ENCODE peak calls at places on chromosomes 5 and 9, in eight cellular contexts. K is Karpas-422; T is breast epithelium; W is mammary epithelial cell; J is CD4-positive, CD25-positive, alpha-beta regulatory T cell; B is adrenal gland; N is HCT116; U is ovary. D is an unnamed sample. For H3K36me3 and H3K4me1, the result is how much of the 10 kb centered on the place peaks cover.

GRCh38 chr9:6413365-6414263 is 615 bp downstream of the UHRF2 start:
- DNase-seq in T (no peak), B (no peak), U (no peak), W (peak), K (peak), J (peak), N (no peak), D (peak)

GRCh38 chr5:144335561-144335960 is 164.9 kb downstream of the KCTD16 start:
- DNase-seq in K (no peak), J (no peak), N (no peak), B (no peak), T (no peak), U (no peak), W (no peak), D (no peak)

GRCh38 chr9:110541950-110542349 is 37.6 kb downstream of the SVEP1 start:
- DNase-seq in K (no peak), J (no peak), W (no peak), B (no peak), U (no peak), T (no peak), N (no peak), D (no peak)

GRCh38 chr5:150624334-150625163 is 15.9 kb upstream of the SYNPO start:
- DNase-seq in U (no peak), W (no peak), J (no peak), B (no peak), K (peak), T (no peak), N (no peak), D (peak)

GRCh38 chr9:6549106-6549505 is 96.4 kb downstream of the GLDC start:
- DNase-seq in B (no peak), K (no peak), T (no peak), U (no peak), N (no peak), J (no peak), W (no peak), D (no peak)

GRCh38 chr5:35919191-35919590 is 19.2 kb downstream of the CAPSL start:
- DNase-seq in B (no peak), K (no peak), N (no peak), U (no peak), W (peak), J (no peak), T (no peak), D (no peak)

GRCh38 chr5:93990504-93991085 is 249.2 kb upstream of the POU5F2 start:
- DNase-seq in B (no peak), W (no peak), J (no peak), U (no peak), T (no peak), N (no peak), K (no peak), D (no peak)

GRCh38 chr9:98075332-98075805 is 18.8 kb downstream of the NANS start:
- DNase-seq in N (peak), W (peak), J (no peak), T (no peak), K (no peak), U (no peak), B (no peak), D (peak)

GRCh38 chr5:157050050-157050449 is 8.9 kb downstream of the HAVCR1 start:
- DNase-seq in B (no peak), J (no peak), T (no peak), U (no peak), K (no peak), N (no peak), W (no peak), D (no peak)

GRCh38 chr5:72523960-72524582 is 16.9 kb upstream of the ZNF366 start:
- DNase-seq in W (peak), U (no peak), B (no peak), K (peak), N (peak), J (no peak), T (no peak), D (no peak)

GRCh38 chr5:36948041-36948440 is 71.5 kb downstream of the NIPBL start:
- DNase-seq in U (no peak), B (no peak), N (no peak), W (peak), T (no peak), K (no peak), J (no peak), D (no peak)

GRCh38 chr5:135508496-135509005 is 27.2 kb downstream of the NEUROG1 start:
- DNase-seq in T (no peak), W (no peak), B (no peak), N (no peak), J (no peak), U (no peak), K (no peak), D (no peak)

GRCh38 chr5:218457-219289 is 553 bp downstream of the SDHA start:
- DNase-seq in J (peak), U (peak), T (no peak), N (no peak), W (peak), K (peak), B (peak), D (no peak)

GRCh38 chr9:106862115-106862945 is 636 bp upstream of the ZNF462 start:
- DNase-seq in W (peak), U (peak), T (no peak), B (no peak), J (no peak), N (no peak), K (no peak), D (no peak)

GRCh38 chr5:163943546-163943945 is 438.1 kb downstream of the MAT2B start:
- DNase-seq in B (no peak), K (no peak), W (no peak), J (no peak), T (no peak), U (no peak), N (no peak), D (no peak)

GRCh38 chr5:135205616-135206349 is 171.8 kb upstream of the PITX1 start:
- DNase-seq in T (no peak), K (no peak), J (no peak), W (no peak), N (no peak), U (no peak), B (peak), D (no peak)

GRCh38 chr9:135156525-135157510 is 69.3 kb downstream of the OLFM1 start:
- DNase-seq in T (peak), W (peak), U (peak), K (peak), N (peak), B (no peak), J (no peak), D (no peak)

GRCh38 chr5:126488362-126489065 is 65.3 kb downstream of the GRAMD2B start:
- DNase-seq in N (no peak), T (no peak), B (no peak), J (no peak), U (no peak), W (no peak), K (no peak), D (no peak)

GRCh38 chr9:114310471-114311450 is 12.1 kb upstream of the ORM1 start:
- DNase-seq in N (no peak), U (peak), W (no peak), B (peak), K (no peak), J (no peak), T (peak), D (no peak)

GRCh38 chr5:96120120-96120519 is 158.5 kb upstream of the ELL2 start:
- DNase-seq in J (no peak), W (no peak), U (no peak), N (no peak), K (no peak), B (no peak), T (no peak), D (no peak)

GRCh38 chr5:17282283-17283120 is 65.1 kb downstream of the BASP1 start:
- DNase-seq in N (no peak), B (no peak), T (no peak), U (no peak), K (peak), J (no peak), W (no peak), D (no peak)

GRCh38 chr9:4678679-4679267 is 596 bp upstream of the CDC37L1 start:
- DNase-seq in K (peak), B (no peak), T (no peak), J (peak), N (no peak), U (no peak), W (peak), D (no peak)

GRCh38 chr5:38423536-38424178 is 132.8 kb downstream of the LIFR start:
- DNase-seq in J (no peak), T (no peak), W (no peak), K (no peak), U (no peak), B (peak), N (no peak), D (no peak)

GRCh38 chr5:91469517-91470165 is 86.5 kb upstream of the ARRDC3 start:
- DNase-seq in U (no peak), J (no peak), N (no peak), W (no peak), K (no peak), T (no peak), B (peak), D (no peak)

GRCh38 chr5:43309657-43310056 is 3.6 kb downstream of the HMGCS1 start:
- DNase-seq in U (no peak), N (no peak), W (peak), B (no peak), T (no peak), J (no peak), K (no peak), D (no peak)

GRCh38 chr9:126773004-126773607 is 31.7 kb upstream of the ZBTB43 start:
- DNase-seq in N (no peak), B (no peak), W (no peak), K (peak), U (no peak), J (no peak), T (no peak), D (no peak)

DNA sequence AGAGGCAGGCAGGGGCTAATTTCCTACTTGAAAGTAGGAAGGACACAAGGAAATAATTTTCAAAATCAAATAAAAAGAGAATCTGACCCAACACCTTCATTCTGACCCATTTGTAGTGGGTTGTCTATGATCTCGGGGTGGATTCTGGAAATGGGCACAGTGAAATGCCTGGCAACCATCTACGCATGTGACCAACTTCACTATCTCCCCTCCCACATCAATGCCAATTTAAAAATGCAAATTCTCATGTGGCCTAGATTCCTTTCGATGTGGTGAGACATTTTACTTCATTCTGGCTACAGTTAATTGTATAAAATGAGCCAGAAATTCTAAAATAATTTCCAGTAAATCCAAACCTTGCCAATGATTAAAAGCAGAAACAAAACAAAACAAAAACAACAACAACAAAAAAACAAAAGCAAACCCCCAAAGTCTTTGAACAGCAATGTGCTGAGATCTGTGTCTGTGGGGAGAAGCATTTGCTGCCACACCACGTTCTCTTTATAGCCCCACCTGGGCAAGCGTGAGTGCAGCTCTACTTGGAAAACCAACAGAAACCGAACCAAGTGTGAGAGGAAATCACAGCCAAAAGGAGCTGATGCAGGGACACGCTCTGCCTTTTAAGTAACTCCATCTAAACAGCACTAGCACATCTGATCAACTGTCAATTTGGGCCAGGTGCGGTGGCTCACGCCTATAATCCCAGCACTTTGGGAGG is 59.0 kb downstream of the USP20 start:
- DNase-seq in N (no peak), J (peak), W (no peak), K (peak), U (no peak), B (no peak), T (no peak), D (peak)
- H3K36me3 ChIP-seq in N (under half), J (under half), W (under half), K (under half), U (under half), B (under half), T (under half), D (under half)

DNA sequence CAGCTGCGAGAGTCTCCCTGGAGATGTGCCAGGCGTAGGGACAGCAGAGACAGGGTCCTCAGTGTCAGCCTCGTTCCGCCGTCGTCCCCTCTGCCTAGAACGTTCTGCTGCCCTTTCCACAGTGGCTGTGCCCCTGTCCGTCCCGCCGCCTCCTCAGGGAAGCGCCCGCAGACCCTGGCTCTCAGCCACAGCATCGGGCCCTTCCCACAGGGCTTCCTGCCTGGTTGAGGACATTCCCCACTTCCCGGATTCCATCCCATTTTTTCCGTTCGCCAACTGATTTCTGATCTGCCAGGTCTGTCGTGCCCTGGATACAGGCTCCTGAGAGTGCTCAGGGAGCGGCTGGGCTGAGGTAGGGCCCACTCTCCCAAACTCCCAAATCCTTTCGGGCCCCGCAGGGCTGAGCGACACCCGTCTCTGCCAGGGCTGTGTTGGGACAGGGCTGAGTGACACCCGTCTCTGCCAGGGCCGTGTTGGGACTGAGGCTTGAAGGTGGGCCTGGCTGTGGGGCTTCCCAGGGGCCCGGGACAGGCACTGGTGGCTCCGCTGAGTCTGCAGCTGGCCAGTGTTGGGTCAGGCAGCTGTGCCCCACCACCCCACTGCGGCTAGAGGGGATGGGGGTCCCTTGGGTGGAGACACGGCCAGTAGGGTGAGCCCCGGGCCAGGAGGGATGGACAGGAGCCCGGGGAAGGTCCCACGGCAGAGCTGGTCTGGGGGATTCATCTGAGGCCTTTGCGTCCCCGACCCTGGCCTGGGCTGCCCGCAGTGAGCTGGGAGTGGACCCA is 15.9 kb downstream of the DNLZ start:
- DNase-seq in B (no peak), U (no peak), K (no peak), N (no peak), J (no peak), T (no peak), W (peak), D (no peak)
- H3K4me1 ChIP-seq in B (under half), U (under half), K (under half), N (under half), J (under half), T (under half), W (under half), D (under half)

GRCh38 chr5:67451640-67452279 is 255.2 kb upstream of the CD180 start:
- DNase-seq in K (no peak), N (no peak), W (no peak), J (no peak), U (no peak), B (no peak), T (no peak), D (no peak)
- H3K27ac ChIP-seq in K (no peak), N (no peak), W (no peak), J (no peak), U (no peak), B (no peak), T (no peak), D (no peak)

DNA sequence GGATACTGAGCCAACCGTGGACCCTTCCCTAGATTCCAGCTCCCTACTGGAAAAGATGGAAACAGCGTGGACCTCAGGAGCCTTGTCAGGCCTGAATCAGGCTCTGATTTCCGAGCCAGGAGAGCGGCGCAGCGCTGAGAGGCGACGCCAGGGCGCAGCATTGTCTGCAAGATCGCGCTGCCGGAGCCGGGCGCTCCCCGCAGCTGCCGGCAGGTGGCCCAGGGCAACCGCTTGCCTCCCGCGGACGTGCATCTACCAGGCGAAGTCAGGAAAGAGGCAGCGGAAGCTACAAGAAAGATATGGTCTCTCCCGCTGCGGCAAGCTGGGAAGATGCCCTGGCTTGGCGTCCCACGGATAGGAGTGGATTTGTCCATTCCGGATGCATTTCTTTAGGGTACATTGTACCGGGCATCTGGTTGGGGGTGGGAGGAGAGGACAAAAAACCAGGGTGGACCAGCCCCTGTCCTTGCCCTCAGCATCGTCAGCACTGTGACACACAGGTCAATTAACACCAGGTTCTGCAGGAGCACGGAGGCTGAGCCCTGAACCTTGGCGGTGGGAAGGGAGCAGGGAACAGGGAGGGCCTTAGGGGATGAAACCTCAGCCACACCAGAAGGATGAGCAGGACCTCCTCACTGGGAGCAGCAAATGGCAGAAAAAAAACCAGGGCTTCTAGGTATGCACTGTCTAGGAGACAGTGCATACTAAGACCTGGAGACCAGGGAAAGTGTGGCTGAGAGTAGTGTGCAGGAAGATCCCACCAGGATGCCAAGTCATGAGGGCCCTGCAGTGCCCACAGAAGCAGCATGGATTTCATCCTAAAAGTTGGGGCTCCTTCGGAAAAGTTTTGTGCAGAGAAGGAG is 55.9 kb downstream of the SFXN1 start:
- DNase-seq in B (peak), W (peak), J (peak), N (peak), U (peak), K (peak), T (peak), D (peak)
- H3K36me3 ChIP-seq in B (under half), W (under half), J (under half), N (under half), U (under half), K (under half), T (under half), D (under half)

GRCh38 chr9:130461731-130462130 is 17.0 kb downstream of the ASS1 start:
- DNase-seq in B (no peak), U (no peak), W (no peak), J (no peak), K (no peak), T (no peak), N (no peak), D (no peak)

GRCh38 chr9:130463141-130463540 is 18.4 kb downstream of the ASS1 start:
- DNase-seq in W (no peak), K (no peak), T (no peak), U (no peak), N (no peak), J (no peak), B (no peak), D (no peak)

GRCh38 chr9:130465383-130466096 is 20.8 kb downstream of the ASS1 start:
- DNase-seq in W (no peak), K (no peak), J (no peak), B (no peak), T (no peak), N (no peak), U (no peak), D (no peak)

GRCh38 chr9:130462685-130463084 is 17.9 kb downstream of the ASS1 start:
- DNase-seq in W (no peak), B (no peak), J (no peak), U (no peak), K (no peak), N (no peak), T (no peak), D (no peak)

DNA sequence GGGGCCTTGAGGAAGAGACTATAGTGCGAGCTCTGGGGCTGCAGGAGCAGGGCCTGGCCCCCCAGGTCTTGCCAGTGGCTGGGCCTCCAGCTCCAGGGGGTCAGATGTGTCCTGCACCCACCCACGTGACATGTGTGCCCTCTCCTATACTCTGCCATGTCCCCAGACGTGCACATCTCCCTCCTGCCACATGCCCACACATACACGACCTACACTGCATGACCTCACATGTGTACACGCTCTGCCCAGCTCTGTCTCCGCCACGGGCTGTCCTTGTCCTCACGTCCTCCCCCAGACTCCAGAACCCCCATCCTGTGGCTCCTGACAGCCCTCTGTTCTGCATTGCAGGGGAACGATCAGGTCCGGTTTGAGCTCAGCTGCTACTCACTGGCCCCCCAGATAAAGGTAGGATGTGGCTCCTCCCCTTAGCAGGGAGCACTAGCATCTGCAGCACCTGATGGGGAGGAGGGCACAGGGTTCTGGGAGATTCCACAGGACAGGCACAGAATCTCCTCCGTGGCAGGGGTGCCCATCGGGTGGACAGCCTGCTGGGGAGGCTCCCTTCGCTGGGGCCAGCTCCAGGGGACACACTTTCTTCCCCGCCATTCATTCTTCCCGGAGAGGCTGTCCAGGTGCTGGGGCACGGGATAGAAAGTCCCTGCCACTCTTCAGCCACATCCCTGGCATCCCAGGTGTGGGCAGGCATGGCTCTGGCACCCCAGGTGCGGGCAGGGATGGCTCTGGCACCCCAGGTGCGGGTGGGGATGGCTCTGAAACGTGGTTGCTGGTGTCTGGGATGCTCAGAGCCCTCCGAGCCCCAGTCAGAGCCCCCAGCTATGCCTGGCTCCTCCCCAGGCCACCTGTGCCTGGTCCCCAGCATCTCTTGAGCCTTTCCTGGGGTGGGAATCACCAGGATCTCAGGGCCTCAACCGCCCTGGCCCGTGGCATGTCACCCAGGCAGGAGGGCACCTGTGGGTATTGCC is 19.3 kb downstream of the ASS1 start:
- DNase-seq in T (no peak), U (no peak), W (no peak), K (no peak), N (no peak), B (no peak), J (no peak), D (no peak)
- H3K4me1 ChIP-seq in T (under half), U (under half), W (under half), K (under half), N (under half), B (under half), J (under half), D (under half)

DNA sequence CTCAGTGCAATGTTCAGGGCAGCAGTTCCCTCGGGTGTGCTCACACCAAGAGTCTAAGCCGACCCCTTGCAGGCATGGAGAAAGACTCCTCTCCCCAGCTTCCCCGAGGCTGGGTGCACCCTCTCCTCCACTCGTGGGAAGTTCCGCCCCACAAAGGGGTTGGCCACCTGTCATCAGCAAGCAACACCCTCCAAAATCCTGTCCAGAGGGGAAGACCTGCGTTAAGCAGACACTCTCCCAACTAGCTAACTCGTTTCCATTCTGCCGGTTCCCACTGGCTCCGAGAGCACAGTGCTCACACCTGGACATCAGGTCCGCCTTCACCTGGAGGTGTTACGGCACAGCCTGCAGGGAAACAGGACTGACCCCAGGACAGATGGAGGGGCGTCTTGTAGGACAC is 117.9 kb upstream of the IRX4 start:
- DNase-seq in N (no peak), B (no peak), K (no peak), T (no peak), W (no peak), J (no peak), U (no peak), D (no peak)
- H3K27ac ChIP-seq in N (no peak), B (no peak), K (no peak), T (no peak), W (no peak), J (no peak), U (no peak), D (no peak)

D was measured in CD4-positive, alpha-beta memory T cell.